ENCODE peak calls at places on chromosomes 6 and 20, in eight cellular contexts. One of them, this sample, is unnamed.

GRCh38 chr6:142551145-142551811 is 249.5 kb downstream of the ADGRG6 start:
- DNase-seq in endothelial cell of umbilical vein: no peak
- DNase-seq in H1: no peak
- DNase-seq in stomach: no peak
- DNase-seq in prostate gland: peak
- DNase-seq in GM12892: no peak
- DNase-seq in transverse colon: no peak
- DNase-seq in GM23338: no peak
- DNase-seq in this sample: no peak

GRCh38 chr20:16615199-16615598 is 42.0 kb upstream of the KIF16B start:
- DNase-seq in endothelial cell of umbilical vein: peak
- DNase-seq in H1: no peak
- DNase-seq in stomach: no peak
- DNase-seq in prostate gland: no peak
- DNase-seq in GM12892: no peak
- DNase-seq in transverse colon: peak
- DNase-seq in GM23338: peak
- DNase-seq in this sample: no peak

GRCh38 chr6:3340891-3341290 is 82.1 kb downstream of the PSMG4 start:
- DNase-seq in endothelial cell of umbilical vein: no peak
- DNase-seq in H1: no peak
- DNase-seq in stomach: no peak
- DNase-seq in prostate gland: no peak
- DNase-seq in GM12892: no peak
- DNase-seq in transverse colon: no peak
- DNase-seq in GM23338: peak
- DNase-seq in this sample: no peak

GRCh38 chr20:46127396-46128010 is 9.4 kb downstream of the CD40 start:
- DNase-seq in endothelial cell of umbilical vein: no peak
- DNase-seq in H1: no peak
- DNase-seq in stomach: no peak
- DNase-seq in prostate gland: no peak
- DNase-seq in GM12892: no peak
- DNase-seq in transverse colon: no peak
- DNase-seq in GM23338: no peak
- DNase-seq in this sample: peak

GRCh38 chr6:36599791-36600209 is 5.6 kb downstream of the SRSF3 start:
- DNase-seq in endothelial cell of umbilical vein: no peak
- DNase-seq in H1: peak
- DNase-seq in stomach: peak
- DNase-seq in prostate gland: no peak
- DNase-seq in GM12892: no peak
- DNase-seq in transverse colon: no peak
- DNase-seq in GM23338: peak
- DNase-seq in this sample: peak

GRCh38 chr6:31882344-31882743 is 3.5 kb upstream of the SLC44A4 start:
- DNase-seq in endothelial cell of umbilical vein: peak
- DNase-seq in H1: no peak
- DNase-seq in stomach: no peak
- DNase-seq in prostate gland: no peak
- DNase-seq in GM12892: no peak
- DNase-seq in transverse colon: no peak
- DNase-seq in GM23338: no peak
- DNase-seq in this sample: no peak

GRCh38 chr6:108735991-108736345 is 112.3 kb upstream of the ARMC2 start:
- DNase-seq in endothelial cell of umbilical vein: no peak
- DNase-seq in H1: no peak
- DNase-seq in stomach: peak
- DNase-seq in prostate gland: no peak
- DNase-seq in GM12892: no peak
- DNase-seq in transverse colon: peak
- DNase-seq in GM23338: peak
- DNase-seq in this sample: peak

GRCh38 chr6:45076217-45076616 is 251.9 kb upstream of the RUNX2 start:
- DNase-seq in endothelial cell of umbilical vein: no peak
- DNase-seq in H1: no peak
- DNase-seq in stomach: no peak
- DNase-seq in prostate gland: no peak
- DNase-seq in GM12892: no peak
- DNase-seq in transverse colon: no peak
- DNase-seq in GM23338: no peak
- DNase-seq in this sample: no peak

GRCh38 chr20:11585752-11586352 is 331.8 kb upstream of the BTBD3 start:
- DNase-seq in endothelial cell of umbilical vein: peak
- DNase-seq in H1: no peak
- DNase-seq in stomach: no peak
- DNase-seq in prostate gland: no peak
- DNase-seq in GM12892: no peak
- DNase-seq in transverse colon: no peak
- DNase-seq in GM23338: peak
- DNase-seq in this sample: no peak

GRCh38 chr20:40797425-40797824 is 108.4 kb upstream of the MAFB start:
- DNase-seq in endothelial cell of umbilical vein: no peak
- DNase-seq in H1: no peak
- DNase-seq in stomach: peak
- DNase-seq in prostate gland: no peak
- DNase-seq in GM12892: no peak
- DNase-seq in transverse colon: no peak
- DNase-seq in GM23338: peak
- DNase-seq in this sample: no peak

GRCh38 chr6:12032783-12033573 is 20.9 kb downstream of the HIVEP1 start:
- DNase-seq in endothelial cell of umbilical vein: no peak
- DNase-seq in H1: no peak
- DNase-seq in stomach: no peak
- DNase-seq in prostate gland: no peak
- DNase-seq in GM12892: no peak
- DNase-seq in transverse colon: no peak
- DNase-seq in GM23338: no peak
- DNase-seq in this sample: no peak

GRCh38 chr20:17636523-17637412 is 45.3 kb downstream of the RRBP1 start:
- DNase-seq in endothelial cell of umbilical vein: no peak
- DNase-seq in H1: no peak
- DNase-seq in stomach: no peak
- DNase-seq in prostate gland: no peak
- DNase-seq in GM12892: no peak
- DNase-seq in transverse colon: no peak
- DNase-seq in GM23338: peak
- DNase-seq in this sample: no peak

GRCh38 chr20:49724637-49725606 is 11.2 kb upstream of the B4GALT5 start:
- DNase-seq in endothelial cell of umbilical vein: peak
- DNase-seq in H1: no peak
- DNase-seq in stomach: no peak
- DNase-seq in prostate gland: no peak
- DNase-seq in GM12892: no peak
- DNase-seq in transverse colon: no peak
- DNase-seq in GM23338: no peak
- DNase-seq in this sample: no peak

GRCh38 chr6:24982231-24982630 is 46.5 kb upstream of the RIPOR2 start:
- DNase-seq in endothelial cell of umbilical vein: no peak
- DNase-seq in H1: no peak
- DNase-seq in stomach: no peak
- DNase-seq in prostate gland: no peak
- DNase-seq in GM12892: no peak
- DNase-seq in transverse colon: no peak
- DNase-seq in GM23338: no peak
- DNase-seq in this sample: no peak

GRCh38 chr20:46117704-46118467 is at the start of gene CD40:
- DNase-seq in endothelial cell of umbilical vein: peak
- DNase-seq in H1: peak
- DNase-seq in stomach: peak
- DNase-seq in prostate gland: peak
- DNase-seq in GM12892: peak
- DNase-seq in transverse colon: peak
- DNase-seq in GM23338: peak
- DNase-seq in this sample: peak

GRCh38 chr6:6007311-6008113 is 787 bp upstream of the NRN1 start:
- DNase-seq in endothelial cell of umbilical vein: peak
- DNase-seq in H1: peak
- DNase-seq in stomach: no peak
- DNase-seq in prostate gland: no peak
- DNase-seq in GM12892: no peak
- DNase-seq in transverse colon: no peak
- DNase-seq in GM23338: peak
- DNase-seq in this sample: no peak
- TF ChIP-seq POLR2AphosphoS5 in endothelial cell of umbilical vein: no peak
- TF ChIP-seq POLR2AphosphoS5 in H1: no peak
- TF ChIP-seq POLR2AphosphoS5 in stomach: no peak
- TF ChIP-seq POLR2AphosphoS5 in prostate gland: no peak
- TF ChIP-seq POLR2AphosphoS5 in GM12892: no peak
- TF ChIP-seq POLR2AphosphoS5 in transverse colon: no peak
- TF ChIP-seq POLR2AphosphoS5 in GM23338: no peak
- TF ChIP-seq POLR2AphosphoS5 in this sample: no peak

GRCh38 chr6:41736207-41736710 is 851 bp upstream of the TFEB start:
- DNase-seq in endothelial cell of umbilical vein: peak
- DNase-seq in H1: no peak
- DNase-seq in stomach: peak
- DNase-seq in prostate gland: no peak
- DNase-seq in GM12892: no peak
- DNase-seq in transverse colon: no peak
- DNase-seq in GM23338: peak
- DNase-seq in this sample: no peak

GRCh38 chr6:41734666-41735426 is 562 bp downstream of the TFEB start:
- DNase-seq in endothelial cell of umbilical vein: peak
- DNase-seq in H1: peak
- DNase-seq in stomach: peak
- DNase-seq in prostate gland: peak
- DNase-seq in GM12892: peak
- DNase-seq in transverse colon: peak
- DNase-seq in GM23338: peak
- DNase-seq in this sample: peak

GRCh38 chr6:41736800-41737555 is 1.6 kb upstream of the TFEB start:
- DNase-seq in endothelial cell of umbilical vein: no peak
- DNase-seq in H1: no peak
- DNase-seq in stomach: peak
- DNase-seq in prostate gland: no peak
- DNase-seq in GM12892: no peak
- DNase-seq in transverse colon: no peak
- DNase-seq in GM23338: no peak
- DNase-seq in this sample: no peak

GRCh38 chr6:41733707-41734665 is 1.4 kb downstream of the TFEB start:
- DNase-seq in endothelial cell of umbilical vein: peak
- DNase-seq in H1: peak
- DNase-seq in stomach: peak
- DNase-seq in prostate gland: peak
- DNase-seq in GM12892: peak
- DNase-seq in transverse colon: peak
- DNase-seq in GM23338: peak
- DNase-seq in this sample: peak

DNA sequence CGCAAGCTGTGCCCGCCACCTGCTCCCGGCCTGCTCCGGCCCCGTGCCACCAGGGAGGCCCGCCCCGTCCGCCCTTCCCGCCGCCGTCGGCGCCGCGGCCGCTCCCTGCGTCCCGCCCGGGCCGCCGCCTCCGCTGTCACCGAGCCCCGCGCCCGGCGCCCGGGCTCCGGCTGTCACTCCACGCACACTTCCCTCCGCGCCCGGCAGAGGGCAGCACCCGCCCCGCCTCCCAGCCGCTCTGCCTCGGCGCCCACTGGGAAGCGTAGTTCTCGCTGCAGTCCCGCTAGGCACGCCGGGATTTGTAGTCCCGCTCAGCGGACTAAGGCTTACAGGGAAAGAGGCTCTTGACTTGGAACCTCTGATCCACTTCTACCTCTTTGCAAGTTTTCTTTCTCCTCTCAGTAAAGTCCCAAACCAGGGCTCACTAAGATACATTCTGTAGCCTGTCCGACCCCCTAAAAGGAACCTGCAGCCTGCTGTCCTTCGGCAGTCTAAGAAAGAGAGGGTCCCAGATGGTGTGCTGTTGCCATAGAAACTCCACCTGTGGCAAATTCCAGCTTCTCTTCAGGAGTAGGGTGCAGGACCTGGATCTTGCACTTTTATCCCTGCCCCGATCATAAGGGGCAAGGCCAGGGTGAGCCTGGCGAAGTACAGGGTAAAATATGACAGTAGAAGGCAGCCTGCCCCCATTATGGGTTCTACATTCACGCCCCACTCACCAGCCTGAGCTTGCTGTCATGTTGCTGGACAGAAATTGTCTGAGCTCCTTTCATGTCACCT is at the start of gene TFEB:
- DNase-seq in endothelial cell of umbilical vein: peak
- DNase-seq in H1: peak
- DNase-seq in stomach: peak
- DNase-seq in prostate gland: peak
- DNase-seq in GM12892: peak
- DNase-seq in transverse colon: peak
- DNase-seq in GM23338: peak
- DNase-seq in this sample: peak
- TF ChIP-seq POLR2AphosphoS5 in endothelial cell of umbilical vein: no peak
- TF ChIP-seq POLR2AphosphoS5 in H1: no peak
- TF ChIP-seq POLR2AphosphoS5 in stomach: peak
- TF ChIP-seq POLR2AphosphoS5 in prostate gland: peak
- TF ChIP-seq POLR2AphosphoS5 in GM12892: no peak
- TF ChIP-seq POLR2AphosphoS5 in transverse colon: peak
- TF ChIP-seq POLR2AphosphoS5 in GM23338: no peak
- TF ChIP-seq POLR2AphosphoS5 in this sample: peak

GRCh38 chr6:54138795-54139194 is 27.6 kb downstream of the MLIP start:
- DNase-seq in endothelial cell of umbilical vein: no peak
- DNase-seq in H1: no peak
- DNase-seq in stomach: no peak
- DNase-seq in prostate gland: no peak
- DNase-seq in GM12892: no peak
- DNase-seq in transverse colon: no peak
- DNase-seq in GM23338: no peak
- DNase-seq in this sample: no peak
- TF ChIP-seq POLR2AphosphoS5 in endothelial cell of umbilical vein: no peak
- TF ChIP-seq POLR2AphosphoS5 in H1: no peak
- TF ChIP-seq POLR2AphosphoS5 in stomach: no peak
- TF ChIP-seq POLR2AphosphoS5 in prostate gland: no peak
- TF ChIP-seq POLR2AphosphoS5 in GM12892: no peak
- TF ChIP-seq POLR2AphosphoS5 in transverse colon: no peak
- TF ChIP-seq POLR2AphosphoS5 in GM23338: no peak
- TF ChIP-seq POLR2AphosphoS5 in this sample: no peak

GRCh38 chr6:85640806-85641205 is 1.9 kb downstream of the SYNCRIP start:
- DNase-seq in endothelial cell of umbilical vein: peak
- DNase-seq in H1: no peak
- DNase-seq in stomach: no peak
- DNase-seq in prostate gland: no peak
- DNase-seq in GM12892: no peak
- DNase-seq in transverse colon: no peak
- DNase-seq in GM23338: no peak
- DNase-seq in this sample: no peak

GRCh38 chr6:85642774-85643529 is at the start of gene SYNCRIP:
- DNase-seq in endothelial cell of umbilical vein: peak
- DNase-seq in H1: peak
- DNase-seq in stomach: peak
- DNase-seq in prostate gland: peak
- DNase-seq in GM12892: peak
- DNase-seq in transverse colon: peak
- DNase-seq in GM23338: peak
- DNase-seq in this sample: peak

GRCh38 chr6:85643530-85644373 is 1.1 kb upstream of the SYNCRIP start:
- DNase-seq in endothelial cell of umbilical vein: peak
- DNase-seq in H1: peak
- DNase-seq in stomach: peak
- DNase-seq in prostate gland: peak
- DNase-seq in GM12892: peak
- DNase-seq in transverse colon: peak
- DNase-seq in GM23338: peak
- DNase-seq in this sample: peak

GRCh38 chr6:85641522-85641915 is 1.2 kb downstream of the SYNCRIP start:
- DNase-seq in endothelial cell of umbilical vein: peak
- DNase-seq in H1: no peak
- DNase-seq in stomach: no peak
- DNase-seq in prostate gland: no peak
- DNase-seq in GM12892: no peak
- DNase-seq in transverse colon: no peak
- DNase-seq in GM23338: no peak
- DNase-seq in this sample: no peak

GRCh38 chr6:85641916-85642773 is 541 bp downstream of the SYNCRIP start:
- DNase-seq in endothelial cell of umbilical vein: peak
- DNase-seq in H1: no peak
- DNase-seq in stomach: peak
- DNase-seq in prostate gland: peak
- DNase-seq in GM12892: peak
- DNase-seq in transverse colon: peak
- DNase-seq in GM23338: peak
- DNase-seq in this sample: peak
- TF ChIP-seq POLR2AphosphoS5 in endothelial cell of umbilical vein: no peak
- TF ChIP-seq POLR2AphosphoS5 in H1: peak
- TF ChIP-seq POLR2AphosphoS5 in stomach: no peak
- TF ChIP-seq POLR2AphosphoS5 in prostate gland: no peak
- TF ChIP-seq POLR2AphosphoS5 in GM12892: no peak
- TF ChIP-seq POLR2AphosphoS5 in transverse colon: no peak
- TF ChIP-seq POLR2AphosphoS5 in GM23338: no peak
- TF ChIP-seq POLR2AphosphoS5 in this sample: no peak

This sample was measured in suprapubic skin.